ENCODE peak calls at places on chromosomes 13 and 19, in four cellular contexts. J, I, O and B are unnamed samples.

GRCh38 chr19:5213667-5214066 is 126.9 kb downstream of the PTPRS start:
- DNase-seq in I (no peak), J (no peak), O (no peak), B (no peak)

GRCh38 chr13:52677823-52678222 is 25.2 kb downstream of the SUGT1 start:
- DNase-seq in J (no peak), O (no peak), I (no peak), B (no peak)

GRCh38 chr19:5480427-5480836 is 25.2 kb downstream of the ZNRF4 start:
- DNase-seq in I (no peak), J (peak; percentile 39), O (peak; percentile 29), B (no peak)

GRCh38 chr19:48812094-48812929 is 1.5 kb upstream of the BCAT2 start:
- DNase-seq in I (peak; percentile 50), O (peak; percentile 76), J (peak; percentile 93), B (peak; percentile 91)

GRCh38 chr19:45414468-45414867 is 8.0 kb downstream of the POLR1G start:
- DNase-seq in I (no peak), O (no peak), J (no peak), B (no peak)

GRCh38 chr13:48457578-48458242 is 44.8 kb upstream of the LPAR6 start:
- DNase-seq in J (no peak), O (no peak), I (no peak), B (no peak)

GRCh38 chr13:49502954-49503353 is 7.2 kb downstream of the PHF11 start:
- DNase-seq in I (no peak), O (peak; percentile 90), J (no peak), B (no peak)

GRCh38 chr19:38719761-38720558 is 24.3 kb downstream of the CAPN12 start:
- DNase-seq in J (no peak), I (no peak), O (no peak), B (no peak)

GRCh38 chr13:101406787-101407186 is 9.5 kb downstream of the NALCN start:
- DNase-seq in I (no peak), J (no peak), O (no peak), B (no peak)

GRCh38 chr13:33556828-33557227 is 261.1 kb upstream of the RFC3 start:
- DNase-seq in O (no peak), J (no peak), I (no peak), B (no peak)

GRCh38 chr19:48319647-48320537 is 5.5 kb upstream of the EMP3 start:
- DNase-seq in J (peak; percentile 84), O (peak; percentile 85), I (no peak), B (peak; percentile 80)

GRCh38 chr19:28466107-28467045 is 746.6 kb downstream of the UQCRFS1 start:
- DNase-seq in J (peak; percentile 77), I (no peak), O (peak; percentile 78), B (no peak)

GRCh38 chr19:13669780-13670355 is 94.5 kb upstream of the MRI1 start:
- DNase-seq in J (no peak), O (no peak), I (no peak), B (no peak)

GRCh38 chr19:4547303-4548237 is 7.7 kb upstream of the LRG1 start:
- DNase-seq in I (no peak), J (peak; percentile 21), O (no peak), B (no peak)

GRCh38 chr19:12052571-12053169 is at the start of gene ZNF878:
- DNase-seq in O (peak; percentile 82), J (peak; percentile 96), I (peak; percentile 67), B (peak; percentile 91)

GRCh38 chr13:44930907-44931676 is 58.2 kb downstream of the NUFIP1 start:
- DNase-seq in J (peak; percentile 53), O (peak; percentile 45), I (no peak), B (no peak)

GRCh38 chr19:9362905-9363304 is at the start of gene ZNF177:
- DNase-seq in I (no peak), J (no peak), O (peak; percentile 4), B (no peak)

GRCh38 chr19:6252066-6252465 is 27.7 kb downstream of the MLLT1 start:
- DNase-seq in I (no peak), O (no peak), J (no peak), B (no peak)

GRCh38 chr13:48866204-48866603 is 109.5 kb upstream of the FNDC3A start:
- DNase-seq in I (no peak), J (no peak), O (no peak), B (no peak)

GRCh38 chr13:90800082-90800746 is 547.3 kb upstream of the MIR17HG start:
- DNase-seq in O (peak; percentile 22), I (peak; percentile 1), J (no peak), B (peak; percentile 63)

GRCh38 chr13:97468331-97468730 is 34.4 kb downstream of the RAP2A start:
- DNase-seq in J (no peak), O (peak; percentile 61), I (no peak), B (no peak)

GRCh38 chr13:24168392-24168750 is 7.9 kb downstream of the SPATA13 start:
- DNase-seq in J (no peak), I (no peak), O (no peak), B (no peak)

GRCh38 chr19:1169921-1170885 is 3.9 kb downstream of the SBNO2 start:
- DNase-seq in I (no peak), J (no peak), O (no peak), B (no peak)

GRCh38 chr19:38252385-38252784 is 3.8 kb downstream of the PPP1R14A start:
- DNase-seq in O (no peak), I (no peak), J (no peak), B (no peak)

GRCh38 chr13:107329991-107330390 is 762.1 kb upstream of the ARGLU1 start:
- DNase-seq in J (no peak), I (no peak), O (peak; percentile 77), B (no peak)

GRCh38 chr19:16976471-16976870 is 50.1 kb downstream of the CPAMD8 start:
- DNase-seq in O (no peak), I (no peak), J (no peak), B (no peak)

GRCh38 chr19:50779504-50780457 is 9.5 kb downstream of the GPR32 start:
- DNase-seq in I (no peak), J (no peak), O (no peak), B (no peak)

GRCh38 chr13:45231722-45232121 is 30.9 kb upstream of the KCTD4 start:
- DNase-seq in J (peak; percentile 66), O (peak; percentile 69), I (no peak), B (no peak)

GRCh38 chr13:97866751-97867150 is 86.7 kb upstream of the IPO5 start:
- DNase-seq in J (no peak), O (no peak), I (no peak), B (no peak)

GRCh38 chr13:110779046-110779445 is 65.5 kb downstream of the ING1 start:
- DNase-seq in O (peak; percentile 26), J (no peak), I (no peak), B (no peak)

GRCh38 chr19:4455742-4456565 is 1.6 kb downstream of the UBXN6 start:
- DNase-seq in J (no peak), I (no peak), O (peak; percentile 86), B (no peak)

GRCh38 chr19:13959962-13960862 is 7.9 kb downstream of the DCAF15 start:
- DNase-seq in I (no peak), O (no peak), J (no peak), B (no peak)

GRCh38 chr13:66992183-66992582 is 238.0 kb downstream of the PCDH9 start:
- DNase-seq in I (no peak), J (no peak), O (peak; percentile 79), B (no peak)

GRCh38 chr19:29927944-29928669 is 13.9 kb upstream of the URI1 start:
- DNase-seq in J (peak; percentile 20), I (no peak), O (no peak), B (no peak)

GRCh38 chr19:4369109-4369887 is 25.9 kb downstream of the MPND start:
- DNase-seq in O (no peak), J (peak; percentile 53), I (no peak), B (no peak)

GRCh38 chr13:36795463-36795862 is 23.6 kb upstream of the RFXAP start:
- DNase-seq in J (no peak), O (no peak), I (no peak), B (no peak)

GRCh38 chr13:99690426-99691189 is 189.3 kb downstream of the TM9SF2 start:
- DNase-seq in I (no peak), J (peak; percentile 11), O (no peak), B (no peak)

GRCh38 chr13:79267560-79267959 is 138.5 kb downstream of the RBM26 start:
- DNase-seq in I (no peak), O (no peak), J (no peak), B (no peak)